ENCODE peak calls at places on chromosomes 7 and 10, in nine cellular contexts. One of them, this sample, is unnamed.

GRCh38 chr7:107751113-107751512 is 7.2 kb downstream of the CBLL1 start:
- DNase-seq in mesendoderm: peak; percentile 13
- DNase-seq in left ventricle myocardium inferior: no peak
- DNase-seq in fibroblast of pulmonary artery: no peak
- DNase-seq in uterus: no peak
- DNase-seq in A549: no peak
- DNase-seq in thoracic aorta: no peak
- DNase-seq in iPS DF 6.9: no peak
- DNase-seq in cardiac muscle cell: no peak
- DNase-seq in this sample: no peak

GRCh38 chr10:127315888-127316287 is 119.5 kb upstream of the INSYN2A start:
- DNase-seq in thoracic aorta: no peak
- DNase-seq in A549: no peak
- DNase-seq in iPS DF 6.9: no peak
- DNase-seq in cardiac muscle cell: no peak
- DNase-seq in fibroblast of pulmonary artery: no peak
- DNase-seq in left ventricle myocardium inferior: no peak
- DNase-seq in mesendoderm: no peak
- DNase-seq in uterus: no peak
- DNase-seq in this sample: no peak

GRCh38 chr7:88344956-88345832 is 38.5 kb upstream of the STEAP4 start:
- DNase-seq in mesendoderm: peak; percentile 67
- DNase-seq in uterus: no peak
- DNase-seq in A549: peak; percentile 43
- DNase-seq in thoracic aorta: no peak
- DNase-seq in left ventricle myocardium inferior: peak; percentile 57
- DNase-seq in fibroblast of pulmonary artery: peak; percentile 30
- DNase-seq in iPS DF 6.9: peak; percentile 20
- DNase-seq in cardiac muscle cell: peak; percentile 48
- DNase-seq in this sample: peak; percentile 9

GRCh38 chr7:153951207-153951725 is 100.9 kb upstream of the DPP6 start:
- DNase-seq in left ventricle myocardium inferior: no peak
- DNase-seq in uterus: no peak
- DNase-seq in iPS DF 6.9: no peak
- DNase-seq in cardiac muscle cell: no peak
- DNase-seq in fibroblast of pulmonary artery: no peak
- DNase-seq in mesendoderm: no peak
- DNase-seq in thoracic aorta: no peak
- DNase-seq in A549: no peak
- DNase-seq in this sample: no peak

GRCh38 chr7:134612197-134612596 is 34.5 kb upstream of the BPGM start:
- DNase-seq in A549: peak; percentile 14
- DNase-seq in left ventricle myocardium inferior: no peak
- DNase-seq in fibroblast of pulmonary artery: no peak
- DNase-seq in mesendoderm: no peak
- DNase-seq in thoracic aorta: no peak
- DNase-seq in uterus: no peak
- DNase-seq in cardiac muscle cell: no peak
- DNase-seq in iPS DF 6.9: no peak
- DNase-seq in this sample: no peak

GRCh38 chr7:3187378-3188040 is 113.5 kb upstream of the SDK1 start:
- DNase-seq in thoracic aorta: no peak
- DNase-seq in mesendoderm: no peak
- DNase-seq in A549: no peak
- DNase-seq in iPS DF 6.9: no peak
- DNase-seq in cardiac muscle cell: no peak
- DNase-seq in left ventricle myocardium inferior: no peak
- DNase-seq in fibroblast of pulmonary artery: peak; percentile 33
- DNase-seq in uterus: no peak
- DNase-seq in this sample: no peak

GRCh38 chr7:81331061-81332018 is 412.5 kb upstream of the SEMA3C start:
- DNase-seq in thoracic aorta: no peak
- DNase-seq in mesendoderm: peak; percentile 63
- DNase-seq in uterus: no peak
- DNase-seq in left ventricle myocardium inferior: no peak
- DNase-seq in iPS DF 6.9: no peak
- DNase-seq in A549: no peak
- DNase-seq in fibroblast of pulmonary artery: peak; percentile 45
- DNase-seq in cardiac muscle cell: peak; percentile 40
- DNase-seq in this sample: peak; percentile 18

GRCh38 chr7:11130012-11130411 is 156.3 kb downstream of the PHF14 start:
- DNase-seq in left ventricle myocardium inferior: no peak
- DNase-seq in iPS DF 6.9: no peak
- DNase-seq in cardiac muscle cell: peak; percentile 73
- DNase-seq in uterus: no peak
- DNase-seq in A549: no peak
- DNase-seq in thoracic aorta: no peak
- DNase-seq in mesendoderm: peak; percentile 39
- DNase-seq in fibroblast of pulmonary artery: peak; percentile 77
- DNase-seq in this sample: peak; percentile 72

GRCh38 chr10:95476482-95477174 is 84.5 kb downstream of the SORBS1 start:
- DNase-seq in mesendoderm: peak; percentile 57
- DNase-seq in iPS DF 6.9: no peak
- DNase-seq in fibroblast of pulmonary artery: no peak
- DNase-seq in left ventricle myocardium inferior: no peak
- DNase-seq in A549: no peak
- DNase-seq in cardiac muscle cell: no peak
- DNase-seq in uterus: no peak
- DNase-seq in thoracic aorta: no peak
- DNase-seq in this sample: no peak

GRCh38 chr10:16520900-16521299 is 779 bp downstream of the C1QL3 start:
- DNase-seq in fibroblast of pulmonary artery: peak; percentile 10
- DNase-seq in left ventricle myocardium inferior: peak; percentile 18
- DNase-seq in iPS DF 6.9: no peak
- DNase-seq in A549: no peak
- DNase-seq in uterus: no peak
- DNase-seq in thoracic aorta: no peak
- DNase-seq in mesendoderm: peak; percentile 59
- DNase-seq in cardiac muscle cell: peak; percentile 33
- DNase-seq in this sample: no peak

GRCh38 chr10:123459371-123460224 is 206.6 kb upstream of the GPR26 start:
- DNase-seq in iPS DF 6.9: peak; percentile 58
- DNase-seq in cardiac muscle cell: no peak
- DNase-seq in left ventricle myocardium inferior: no peak
- DNase-seq in fibroblast of pulmonary artery: no peak
- DNase-seq in uterus: no peak
- DNase-seq in mesendoderm: no peak
- DNase-seq in A549: no peak
- DNase-seq in thoracic aorta: no peak
- DNase-seq in this sample: no peak

GRCh38 chr10:82922755-82923154 is 1047.8 kb downstream of the NRG3 start:
- DNase-seq in A549: no peak
- DNase-seq in left ventricle myocardium inferior: no peak
- DNase-seq in iPS DF 6.9: no peak
- DNase-seq in cardiac muscle cell: no peak
- DNase-seq in thoracic aorta: no peak
- DNase-seq in fibroblast of pulmonary artery: peak; percentile 2
- DNase-seq in uterus: no peak
- DNase-seq in mesendoderm: peak; percentile 80
- DNase-seq in this sample: no peak

GRCh38 chr10:92290076-92290836 is 622 bp downstream of the CPEB3 start:
- DNase-seq in left ventricle myocardium inferior: peak; percentile 31
- DNase-seq in fibroblast of pulmonary artery: peak; percentile 50
- DNase-seq in cardiac muscle cell: peak; percentile 54
- DNase-seq in thoracic aorta: no peak
- DNase-seq in iPS DF 6.9: no peak
- DNase-seq in A549: peak; percentile 43
- DNase-seq in uterus: peak; percentile 45
- DNase-seq in mesendoderm: peak; percentile 68
- DNase-seq in this sample: no peak

DNA sequence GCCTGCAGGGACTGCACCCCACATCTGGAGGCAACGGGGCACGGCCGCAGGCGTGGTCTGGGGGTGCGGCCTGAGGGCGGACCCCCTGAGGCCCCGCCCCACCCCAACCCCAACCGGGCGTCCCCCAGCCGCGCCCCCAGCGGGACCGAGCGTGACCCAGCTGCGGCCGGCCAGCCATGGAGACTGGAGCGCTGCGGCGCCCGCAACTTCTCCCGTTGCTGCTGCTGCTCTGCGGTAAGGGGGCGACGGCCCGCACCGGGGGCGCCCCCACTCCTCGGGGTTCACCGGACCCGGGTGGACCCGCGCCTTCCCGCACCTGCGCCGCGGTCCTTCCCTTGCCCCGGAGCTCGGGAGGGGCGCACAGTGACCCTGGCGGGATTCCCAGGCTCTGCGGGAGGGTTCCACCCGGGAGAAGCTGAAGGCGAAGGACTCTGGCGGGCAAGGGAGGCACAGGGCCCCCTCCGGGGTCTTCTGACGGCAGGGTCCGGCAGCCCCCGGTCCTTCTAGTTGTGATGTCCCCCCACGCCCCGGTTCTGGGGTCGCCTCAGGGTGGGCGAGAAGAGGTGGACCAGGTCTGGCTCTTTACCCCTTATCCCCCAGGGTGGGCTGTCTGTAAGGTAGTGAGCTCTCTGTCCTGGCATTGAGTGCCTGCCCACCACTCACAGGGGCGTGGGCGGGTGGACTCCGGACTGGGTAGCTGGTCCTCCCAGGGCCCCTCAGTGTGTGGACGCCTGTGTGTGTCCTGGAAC is at the start of gene RAMP3:
- DNase-seq in left ventricle myocardium inferior: peak; percentile 45
- DNase-seq in cardiac muscle cell: no peak
- DNase-seq in mesendoderm: no peak
- DNase-seq in iPS DF 6.9: no peak
- DNase-seq in fibroblast of pulmonary artery: no peak
- DNase-seq in uterus: no peak
- DNase-seq in thoracic aorta: no peak
- DNase-seq in A549: no peak
- DNase-seq in this sample: no peak
- H3K4me3 ChIP-seq in left ventricle myocardium inferior: peak within 1 kb of the TSS; percentile 75
- H3K4me3 ChIP-seq in cardiac muscle cell: peak within 1 kb of the TSS; percentile 15
- H3K4me3 ChIP-seq in mesendoderm: peak within 1 kb of the TSS; percentile 30
- H3K4me3 ChIP-seq in iPS DF 6.9: peak within 1 kb of the TSS; percentile 48
- H3K4me3 ChIP-seq in fibroblast of pulmonary artery: no peak within 1 kb of the TSS
- H3K4me3 ChIP-seq in uterus: peak within 1 kb of the TSS; percentile 22
- H3K4me3 ChIP-seq in thoracic aorta: peak within 1 kb of the TSS; percentile 45
- H3K4me3 ChIP-seq in A549: peak within 1 kb of the TSS; percentile 20
- H3K4me3 ChIP-seq in this sample: no peak within 1 kb of the TSS

GRCh38 chr7:77199008-77199966 is at the start of gene FGL2:
- DNase-seq in mesendoderm: peak; percentile 40
- DNase-seq in left ventricle myocardium inferior: peak; percentile 59
- DNase-seq in iPS DF 6.9: peak; percentile 13
- DNase-seq in fibroblast of pulmonary artery: peak; percentile 85
- DNase-seq in cardiac muscle cell: peak; percentile 77
- DNase-seq in A549: no peak
- DNase-seq in uterus: peak; percentile 36
- DNase-seq in thoracic aorta: peak; percentile 9
- DNase-seq in this sample: no peak

GRCh38 chr7:77202544-77202976 is 2.9 kb upstream of the FGL2 start:
- DNase-seq in left ventricle myocardium inferior: no peak
- DNase-seq in A549: no peak
- DNase-seq in fibroblast of pulmonary artery: no peak
- DNase-seq in uterus: no peak
- DNase-seq in cardiac muscle cell: no peak
- DNase-seq in iPS DF 6.9: no peak
- DNase-seq in mesendoderm: no peak
- DNase-seq in thoracic aorta: no peak
- DNase-seq in this sample: no peak

GRCh38 chr7:77200542-77200941 is 923 bp upstream of the FGL2 start:
- DNase-seq in left ventricle myocardium inferior: no peak
- DNase-seq in A549: no peak
- DNase-seq in fibroblast of pulmonary artery: no peak
- DNase-seq in mesendoderm: no peak
- DNase-seq in cardiac muscle cell: no peak
- DNase-seq in uterus: no peak
- DNase-seq in thoracic aorta: no peak
- DNase-seq in iPS DF 6.9: no peak
- DNase-seq in this sample: no peak

GRCh38 chr7:77197135-77197534 is 2.5 kb downstream of the FGL2 start:
- DNase-seq in left ventricle myocardium inferior: no peak
- DNase-seq in cardiac muscle cell: no peak
- DNase-seq in fibroblast of pulmonary artery: no peak
- DNase-seq in A549: no peak
- DNase-seq in thoracic aorta: no peak
- DNase-seq in mesendoderm: no peak
- DNase-seq in uterus: no peak
- DNase-seq in iPS DF 6.9: no peak
- DNase-seq in this sample: no peak
- H3K4me3 ChIP-seq in left ventricle myocardium inferior: peak overlapping the region; percentile 68
- H3K4me3 ChIP-seq in cardiac muscle cell: no peak overlapping the region
- H3K4me3 ChIP-seq in fibroblast of pulmonary artery: no peak overlapping the region
- H3K4me3 ChIP-seq in A549: no peak overlapping the region
- H3K4me3 ChIP-seq in thoracic aorta: peak overlapping the region; percentile 93
- H3K4me3 ChIP-seq in mesendoderm: no peak overlapping the region
- H3K4me3 ChIP-seq in uterus: no peak overlapping the region
- H3K4me3 ChIP-seq in iPS DF 6.9: no peak overlapping the region
- H3K4me3 ChIP-seq in this sample: no peak overlapping the region

DNA sequence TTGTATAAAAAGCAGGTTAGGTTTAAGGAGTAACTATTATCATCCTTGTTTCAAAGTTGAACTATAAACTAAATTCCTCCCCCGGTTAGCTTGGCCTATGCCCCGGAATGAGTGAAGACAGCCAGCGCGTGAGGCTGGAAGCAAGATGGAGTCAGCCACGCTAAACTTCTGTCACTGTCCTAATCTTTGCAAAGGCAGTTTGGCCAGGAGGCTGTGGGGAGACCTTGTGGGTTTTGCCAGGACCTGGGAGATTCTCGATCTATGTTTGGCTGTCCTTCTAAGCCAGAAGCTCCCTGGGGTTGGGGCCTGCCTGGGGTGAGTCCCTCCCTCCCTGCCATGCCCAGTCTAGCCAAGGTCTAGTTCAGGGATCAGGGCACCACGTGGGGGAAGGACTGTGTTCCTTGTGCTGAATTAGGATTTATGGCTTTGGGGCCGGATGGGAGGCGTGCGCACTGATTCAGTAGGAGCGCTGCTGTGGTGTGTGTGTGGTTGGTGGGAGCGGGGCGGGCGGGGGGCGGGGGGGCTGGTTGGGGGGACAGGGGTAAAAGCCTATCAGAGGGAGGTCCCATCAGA is 872 bp upstream of the GTF2IRD1 start:
- DNase-seq in uterus: peak; percentile 86
- DNase-seq in thoracic aorta: no peak
- DNase-seq in mesendoderm: no peak
- DNase-seq in iPS DF 6.9: no peak
- DNase-seq in cardiac muscle cell: peak; percentile 36
- DNase-seq in fibroblast of pulmonary artery: no peak
- DNase-seq in left ventricle myocardium inferior: no peak
- DNase-seq in A549: no peak
- DNase-seq in this sample: peak; percentile 51
- H3K4me3 ChIP-seq in uterus: peak overlapping the region; percentile 78
- H3K4me3 ChIP-seq in thoracic aorta: peak overlapping the region; percentile 94
- H3K4me3 ChIP-seq in mesendoderm: no peak overlapping the region
- H3K4me3 ChIP-seq in iPS DF 6.9: peak overlapping the region; percentile 71
- H3K4me3 ChIP-seq in cardiac muscle cell: no peak overlapping the region
- H3K4me3 ChIP-seq in fibroblast of pulmonary artery: peak overlapping the region; percentile 61
- H3K4me3 ChIP-seq in left ventricle myocardium inferior: peak overlapping the region; percentile 83
- H3K4me3 ChIP-seq in A549: peak overlapping the region; percentile 92
- H3K4me3 ChIP-seq in this sample: peak overlapping the region; percentile 83

DNA sequence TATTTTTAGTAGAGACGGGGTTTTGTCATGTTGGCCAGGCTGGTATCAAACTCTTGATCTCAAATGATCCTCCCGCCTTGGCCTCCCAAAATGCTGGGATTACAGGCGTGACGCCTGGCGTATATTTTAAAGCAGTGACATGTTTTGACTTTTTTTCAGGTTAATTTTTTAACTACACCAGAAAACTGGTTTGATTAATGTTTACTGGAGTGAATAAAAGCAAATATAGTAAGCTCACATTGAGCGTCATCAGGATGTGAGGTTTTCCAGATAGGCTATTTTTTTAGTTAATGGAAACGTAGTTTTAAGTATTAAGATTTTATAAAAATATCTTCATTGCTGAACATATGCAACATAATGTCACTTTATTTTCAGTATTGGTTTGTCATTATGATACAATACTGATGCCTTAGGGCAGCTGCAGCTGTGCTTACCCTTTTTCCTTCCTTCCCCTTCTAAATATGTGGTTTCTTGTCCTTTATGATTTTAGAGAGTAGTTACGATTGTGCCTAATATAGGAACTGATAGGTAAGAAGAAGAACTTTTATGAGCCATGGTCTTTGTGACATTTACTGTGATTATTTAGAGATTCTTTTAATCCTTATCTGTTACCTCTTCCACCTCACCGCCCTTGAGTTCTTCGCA is 37.3 kb downstream of the TMEM60 start:
- DNase-seq in cardiac muscle cell: no peak
- DNase-seq in left ventricle myocardium inferior: no peak
- DNase-seq in thoracic aorta: no peak
- DNase-seq in uterus: no peak
- DNase-seq in fibroblast of pulmonary artery: no peak
- DNase-seq in iPS DF 6.9: no peak
- DNase-seq in A549: no peak
- DNase-seq in mesendoderm: no peak
- DNase-seq in this sample: no peak
- H3K4me3 ChIP-seq in cardiac muscle cell: no peak overlapping the region
- H3K4me3 ChIP-seq in left ventricle myocardium inferior: no peak overlapping the region
- H3K4me3 ChIP-seq in thoracic aorta: no peak overlapping the region
- H3K4me3 ChIP-seq in uterus: no peak overlapping the region
- H3K4me3 ChIP-seq in fibroblast of pulmonary artery: no peak overlapping the region
- H3K4me3 ChIP-seq in iPS DF 6.9: no peak overlapping the region
- H3K4me3 ChIP-seq in A549: no peak overlapping the region
- H3K4me3 ChIP-seq in mesendoderm: no peak overlapping the region
- H3K4me3 ChIP-seq in this sample: no peak overlapping the region

This sample was measured in retinal pigment epithelial cell.